ENCODE peak calls at places on chromosome 15, in four cellular contexts. I is K562, J is WTC11, W is HepG2. H is an unnamed sample.

GRCh38 chr15:85128636-85129035 is 147.0 kb downstream of the PDE8A start:
- DNase-seq in I (no peak), J (no peak), W (no peak), H (no peak)

GRCh38 chr15:77020348-77021087 is 25.6 kb downstream of the PSTPIP1 start:
- DNase-seq in I (no peak), J (no peak), W (no peak), H (no peak)

GRCh38 chr15:38128389-38128788 is 124.2 kb upstream of the SPRED1 start:
- DNase-seq in I (no peak), J (no peak), W (no peak), H (no peak)

GRCh38 chr15:57503911-57504598 is 87.6 kb upstream of the MYZAP start:
- DNase-seq in I (no peak), J (no peak), W (no peak), H (peak)

GRCh38 chr15:96893159-96893906 is 562.8 kb downstream of the NR2F2 start:
- DNase-seq in I (no peak), J (peak), W (no peak), H (no peak)

GRCh38 chr15:66224946-66225345 is 28.6 kb downstream of the MEGF11 start:
- DNase-seq in I (no peak), J (no peak), W (no peak), H (no peak)

GRCh38 chr15:80996247-80996646 is 4.5 kb upstream of the TLNRD1 start:
- DNase-seq in I (peak), J (no peak), W (no peak), H (no peak)

GRCh38 chr15:91385301-91385700 is 285.2 kb downstream of the SV2B start:
- DNase-seq in I (no peak), J (no peak), W (no peak), H (no peak)

GRCh38 chr15:95975212-95975611 is 355.3 kb upstream of the NR2F2 start:
- DNase-seq in I (no peak), J (no peak), W (no peak), H (no peak)

GRCh38 chr15:98803228-98804056 is 155.1 kb downstream of the IGF1R start:
- DNase-seq in I (no peak), J (no peak), W (no peak), H (no peak)

GRCh38 chr15:83057002-83057401 is 10.1 kb downstream of the BTBD1 start:
- DNase-seq in I (no peak), J (no peak), W (no peak), H (no peak)

GRCh38 chr15:57183614-57184344 is 192.5 kb upstream of the CGNL1 start:
- DNase-seq in I (no peak), J (no peak), W (peak), H (no peak)

GRCh38 chr15:45458746-45459403 is 63.7 kb downstream of the SLC30A4 start:
- DNase-seq in I (peak), J (peak), W (peak), H (peak)

GRCh38 chr15:63483521-63484371 is 20.6 kb upstream of the USP3 start:
- DNase-seq in I (no peak), J (no peak), W (no peak), H (no peak)

GRCh38 chr15:69945729-69946128 is 152.0 kb downstream of the TLE3 start:
- DNase-seq in I (no peak), J (no peak), W (no peak), H (no peak)

GRCh38 chr15:83510001-83510400 is 62.9 kb downstream of the SH3GL3 start:
- DNase-seq in I (no peak), J (no peak), W (no peak), H (no peak)

GRCh38 chr15:99085413-99086326 is 19.2 kb upstream of the SYNM start:
- DNase-seq in I (no peak), J (no peak), W (no peak), H (no peak)

GRCh38 chr15:98903377-98904018 is 104.1 kb downstream of the PGPEP1L start:
- DNase-seq in I (no peak), J (no peak), W (no peak), H (no peak)

GRCh38 chr15:37004373-37004869 is 95.9 kb downstream of the MEIS2 start:
- DNase-seq in I (no peak), J (no peak), W (no peak), H (peak)

GRCh38 chr15:58221591-58222241 is 83.5 kb downstream of the AQP9 start:
- DNase-seq in I (peak), J (peak), W (peak), H (peak)

GRCh38 chr15:64452988-64453688 is 7.2 kb upstream of the ZNF609 start:
- DNase-seq in I (no peak), J (no peak), W (no peak), H (no peak)

GRCh38 chr15:101017935-101018849 is 99.0 kb downstream of the LRRK1 start:
- DNase-seq in I (no peak), J (no peak), W (no peak), H (no peak)

GRCh38 chr15:93483923-93484322 is 394.9 kb upstream of the RGMA start:
- DNase-seq in I (no peak), J (no peak), W (no peak), H (no peak)

GRCh38 chr15:88440021-88440420 is 27.2 kb downstream of the MRPL46 start:
- DNase-seq in I (no peak), J (no peak), W (no peak), H (no peak)

GRCh38 chr15:84859143-84859542 is 25.3 kb upstream of the SLC28A1 start:
- DNase-seq in I (no peak), J (no peak), W (no peak), H (no peak)

GRCh38 chr15:35777016-35777415 is 231.1 kb upstream of the DPH6 start:
- DNase-seq in I (no peak), J (no peak), W (no peak), H (no peak)

GRCh38 chr15:92848852-92849598 is 51.1 kb upstream of the CHD2 start:
- DNase-seq in I (peak), J (no peak), W (no peak), H (no peak)

GRCh38 chr15:42071717-42072116 is 22.6 kb downstream of the PLA2G4D start:
- DNase-seq in I (no peak), J (no peak), W (no peak), H (no peak)

GRCh38 chr15:70181626-70182255 is 84.0 kb upstream of the TLE3 start:
- DNase-seq in I (no peak), J (no peak), W (no peak), H (no peak)

GRCh38 chr15:40736575-40736974 is 18.5 kb downstream of the RMDN3 start:
- DNase-seq in I (no peak), J (no peak), W (no peak), H (no peak)

GRCh38 chr15:33067456-33067855 is 127.1 kb downstream of the FMN1 start:
- DNase-seq in I (no peak), J (no peak), W (no peak), H (no peak)

GRCh38 chr15:41698779-41699178 is 38.6 kb downstream of the MGA start:
- DNase-seq in I (no peak), J (no peak), W (no peak), H (no peak)

GRCh38 chr15:88904808-88905327 is 8.3 kb downstream of the MFGE8 start:
- DNase-seq in I (peak), J (peak), W (peak), H (peak)

DNA sequence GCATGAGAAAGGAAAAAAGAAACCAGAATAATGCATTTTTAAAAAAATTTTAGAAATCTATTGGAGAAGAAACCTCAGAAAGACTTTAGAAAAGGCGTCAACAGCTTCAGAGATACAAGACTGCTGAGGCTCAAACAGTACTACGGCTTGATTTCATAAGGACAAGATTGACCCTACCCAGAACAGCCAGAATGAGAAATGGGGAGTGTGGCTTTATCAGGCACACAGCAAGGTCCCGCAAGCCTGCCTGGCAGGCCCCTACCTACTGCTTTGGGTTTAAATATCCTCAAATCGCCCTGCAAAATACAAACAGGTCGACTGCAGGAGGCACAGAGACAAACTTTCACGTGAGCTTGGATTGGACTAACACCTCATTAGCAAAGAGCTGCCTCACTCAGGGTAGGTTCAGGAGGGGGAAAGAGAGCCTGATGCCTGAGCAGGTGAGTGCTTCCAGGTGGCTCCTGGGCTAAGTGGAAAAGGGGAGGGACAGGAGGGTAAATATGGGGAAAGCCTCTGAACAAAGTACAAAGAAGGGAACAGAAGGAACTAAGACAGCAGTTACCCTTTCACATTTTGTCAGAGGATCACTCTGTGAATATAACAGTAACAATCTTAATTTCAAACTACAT is 87.5 kb downstream of the RORA start:
- DNase-seq in I (no peak), J (no peak), W (no peak), H (no peak)
- TF ChIP-seq FOXJ3 in I (no peak), J (no peak), W (no peak), H (no peak)

GRCh38 chr15:68150186-68150585 is 54.9 kb downstream of the CALML4 start:
- DNase-seq in I (no peak), J (no peak), W (no peak), H (no peak)

GRCh38 chr15:68152342-68152741 is 52.8 kb downstream of the CALML4 start:
- DNase-seq in I (no peak), J (no peak), W (no peak), H (no peak)

GRCh38 chr15:68148039-68148438 is 57.1 kb downstream of the CALML4 start:
- DNase-seq in I (no peak), J (no peak), W (no peak), H (no peak)

GRCh38 chr15:68149059-68149458 is 56.1 kb downstream of the CALML4 start:
- DNase-seq in I (no peak), J (no peak), W (no peak), H (no peak)

GRCh38 chr15:68151277-68151676 is 53.9 kb downstream of the CALML4 start:
- DNase-seq in I (no peak), J (no peak), W (no peak), H (no peak)
- TF ChIP-seq FOXJ3 in I (no peak), J (no peak), W (no peak), H (no peak)

GRCh38 chr15:60390931-60391501 is 6.8 kb downstream of the ANXA2 start:
- DNase-seq in I (peak), J (no peak), W (peak), H (no peak)
- TF ChIP-seq FOXJ3 in I (no peak), J (no peak), W (no peak), H (no peak)

DNA sequence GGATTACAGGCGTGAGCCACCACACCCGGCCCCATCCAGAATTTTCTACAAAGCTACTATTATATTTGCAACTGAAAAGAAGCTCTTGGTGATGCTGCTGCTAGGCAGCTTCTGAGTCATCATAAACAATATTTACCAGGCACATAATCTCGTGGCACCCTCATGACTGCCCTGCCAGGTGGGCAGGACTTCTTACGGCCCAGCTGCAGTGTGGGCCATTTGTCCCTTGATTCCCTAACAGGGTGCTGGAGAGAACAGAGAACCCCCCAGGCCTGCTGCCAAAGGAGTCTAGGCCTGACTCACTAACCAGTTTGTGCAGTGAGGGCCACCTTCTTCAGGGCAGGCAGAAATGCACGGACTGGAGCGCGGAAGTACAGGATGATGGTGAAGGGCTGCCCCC is 4.9 kb downstream of the EPB42 start:
- DNase-seq in I (no peak), J (no peak), W (no peak), H (no peak)
- TF ChIP-seq FOXJ3 in I (no peak), J (no peak), W (no peak), H (no peak)

GRCh38 chr15:26453914-26454313 is 319.0 kb downstream of the GABRB3 start:
- DNase-seq in I (no peak), J (peak), W (no peak), H (no peak)

GRCh38 chr15:26451995-26452394 is 320.9 kb downstream of the GABRB3 start:
- DNase-seq in I (no peak), J (no peak), W (no peak), H (no peak)

GRCh38 chr15:26443321-26443720 is 329.5 kb downstream of the GABRB3 start:
- DNase-seq in I (no peak), J (no peak), W (no peak), H (no peak)

DNA sequence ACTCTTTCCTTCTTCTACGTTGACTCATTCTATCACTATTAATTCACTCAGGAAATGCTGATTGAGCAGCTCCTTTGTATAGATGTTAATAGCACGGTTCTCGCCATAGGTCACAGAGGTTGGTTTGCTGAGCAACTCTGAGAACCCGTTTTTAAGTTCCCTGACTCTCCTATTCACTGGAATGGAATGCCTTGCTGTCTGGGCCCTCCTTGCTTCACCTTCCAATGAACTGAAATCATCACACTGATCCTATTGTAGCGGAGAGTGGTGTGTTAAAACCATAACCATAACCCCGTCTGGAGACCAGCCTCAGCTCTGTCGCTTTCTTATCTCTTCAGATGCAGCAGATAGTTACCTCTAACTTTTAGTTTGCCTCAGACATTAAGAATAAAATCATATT is 323.6 kb downstream of the GABRB3 start:
- DNase-seq in I (no peak), J (no peak), W (no peak), H (no peak)
- TF ChIP-seq FOXJ3 in I (no peak), J (no peak), W (no peak), H (no peak)

GRCh38 chr15:78737187-78737820 is 74.0 kb downstream of the ADAMTS7 start:
- DNase-seq in I (no peak), J (no peak), W (no peak), H (no peak)

GRCh38 chr15:78734441-78735064 is 76.7 kb downstream of the ADAMTS7 start:
- DNase-seq in I (no peak), J (no peak), W (no peak), H (no peak)

GRCh38 chr15:78739996-78740903 is 71.0 kb downstream of the ADAMTS7 start:
- DNase-seq in I (peak), J (peak), W (peak), H (peak)

GRCh38 chr15:78740904-78741274 is 70.4 kb downstream of the ADAMTS7 start:
- DNase-seq in I (no peak), J (no peak), W (no peak), H (no peak)

GRCh38 chr15:78739206-78739605 is 72.1 kb downstream of the ADAMTS7 start:
- DNase-seq in I (no peak), J (no peak), W (no peak), H (no peak)
- TF ChIP-seq FOXJ3 in I (no peak), J (no peak), W (no peak), H (no peak)

H was measured in SK-N-SH.